ENCODE peak calls at places on chromosome X, in ten cellular contexts. F is A549, J is HFF-Myc, M is tibial artery, E is heart right ventricle, A is tibial nerve, O is esophagus squamous epithelium, S is fibroblast of lung, X is fibroblast of pulmonary artery, H is AG09309. Z is an unnamed sample.

GRCh38 chrX:128619490-128619889 is 567.3 kb upstream of the ACTRT1 start:
- DNase-seq in F (no peak), J (no peak), M (no peak), E (no peak), A (no peak), O (no peak), S (no peak), X (no peak), H (no peak), Z (no peak)

GRCh38 chrX:71618303-71618721 is at the start of gene CXCR3:
- DNase-seq in F (no peak), J (no peak), M (no peak), E (peak), A (no peak), O (no peak), S (peak), X (peak), H (no peak), Z (no peak)

GRCh38 chrX:115067812-115068211 is 50.4 kb upstream of the IL13RA2 start:
- DNase-seq in F (no peak), J (no peak), M (no peak), E (no peak), A (no peak), O (no peak), S (no peak), X (peak), H (no peak), Z (no peak)

GRCh38 chrX:41313419-41313818 is 20.5 kb upstream of the DDX3X start:
- DNase-seq in F (no peak), J (no peak), M (no peak), E (no peak), A (no peak), O (no peak), S (peak), X (peak), H (peak), Z (no peak)

GRCh38 chrX:72268601-72269365 is 8.3 kb downstream of the RPS4X start:
- DNase-seq in F (no peak), J (no peak), M (no peak), E (no peak), A (no peak), O (no peak), S (peak), X (peak), H (peak), Z (no peak)

GRCh38 chrX:48598645-48599044 is 1.4 kb downstream of the WDR13 start:
- DNase-seq in F (no peak), J (no peak), M (no peak), E (no peak), A (no peak), O (no peak), S (no peak), X (no peak), H (no peak), Z (no peak)

GRCh38 chrX:153766098-153766817 is 2.2 kb downstream of the PLXNB3 start:
- DNase-seq in F (no peak), J (peak), M (no peak), E (peak), A (no peak), O (no peak), S (peak), X (peak), H (no peak), Z (peak)

GRCh38 chrX:9878141-9878875 is 88.8 kb upstream of the CLDN34 start:
- DNase-seq in F (no peak), J (no peak), M (no peak), E (no peak), A (no peak), O (no peak), S (no peak), X (no peak), H (no peak), Z (peak)

GRCh38 chrX:20225488-20225833 is 41.2 kb downstream of the RPS6KA3 start:
- DNase-seq in F (no peak), J (no peak), M (no peak), E (no peak), A (no peak), O (no peak), S (no peak), X (no peak), H (no peak), Z (no peak)

GRCh38 chrX:148942754-148943153 is 442.3 kb downstream of the AFF2 start:
- DNase-seq in F (no peak), J (no peak), M (no peak), E (no peak), A (no peak), O (no peak), S (no peak), X (no peak), H (no peak), Z (no peak)

DNA sequence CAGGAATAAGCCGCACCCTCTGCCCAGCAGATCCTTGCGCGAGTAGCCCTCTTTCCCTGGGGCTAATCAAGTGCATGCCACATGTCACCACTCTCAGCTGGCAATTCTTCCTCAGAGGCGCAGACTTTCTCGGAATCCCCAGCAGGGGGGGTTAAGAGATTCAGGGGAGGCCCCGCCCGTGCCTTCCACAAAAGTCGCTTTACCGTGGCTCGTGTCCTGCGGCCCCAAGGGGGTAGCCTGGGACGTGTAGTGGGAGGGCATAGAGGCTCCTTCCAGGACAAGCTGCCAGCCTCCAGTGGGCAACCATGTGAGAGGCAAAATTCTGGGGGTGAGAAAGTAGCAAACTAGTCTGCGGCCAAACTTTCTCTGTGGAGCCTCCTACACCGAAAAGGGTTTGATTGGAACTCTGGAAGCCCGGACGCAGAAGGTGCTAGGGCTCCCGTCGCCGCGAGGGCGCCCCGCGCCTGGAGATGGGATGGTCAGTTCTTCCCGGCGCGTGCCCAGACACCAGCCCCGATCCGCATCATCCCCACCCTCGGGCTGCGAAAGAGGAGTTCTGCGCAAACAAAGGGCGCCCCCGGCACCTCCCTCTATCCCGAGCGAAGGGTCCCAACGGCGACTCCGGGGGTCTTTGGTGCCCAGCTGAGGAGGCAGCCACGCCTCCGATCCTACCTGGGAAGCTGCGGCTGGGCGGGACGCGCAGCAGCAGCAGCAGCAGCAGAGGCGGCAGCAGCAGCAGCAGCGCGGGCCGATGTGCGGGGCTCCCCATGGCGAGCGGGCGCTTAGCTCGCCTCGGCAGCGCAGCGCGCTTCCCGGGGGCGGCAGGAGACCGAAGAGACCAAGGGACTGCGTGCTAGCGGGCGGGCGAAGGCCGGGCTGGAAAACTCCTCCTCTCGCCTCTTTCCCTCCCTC is at the start of gene SRPX:
- DNase-seq in F (peak), J (peak), M (peak), E (peak), A (peak), O (no peak), S (peak), X (peak), H (no peak), Z (peak)
- TF ChIP-seq CTCF in F (no peak), J (peak), M (peak), E (peak), A (peak), O (no peak), S (peak), X (peak), H (peak), Z (peak)

DNA sequence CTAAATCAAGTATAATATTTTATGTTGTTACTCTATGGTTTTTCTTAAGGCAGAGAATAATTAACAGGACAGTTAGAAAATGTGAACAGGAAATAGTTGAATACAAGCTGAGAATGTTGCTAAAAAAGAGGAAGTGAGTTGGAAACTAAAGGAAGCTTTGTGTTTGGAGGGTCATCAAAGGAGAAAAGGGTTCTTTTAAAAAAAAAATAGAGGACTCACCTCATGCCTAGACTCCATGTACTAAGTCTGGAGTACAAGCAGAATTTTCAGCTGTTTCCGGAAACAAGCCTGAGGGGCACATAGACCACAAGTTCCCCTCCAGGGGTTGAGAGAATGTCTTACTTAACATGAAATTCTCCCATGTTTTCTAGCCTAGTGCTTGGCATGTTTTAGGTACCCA is 20.1 kb upstream of the MAP7D3 start:
- DNase-seq in F (no peak), J (no peak), M (no peak), E (no peak), A (no peak), O (no peak), S (no peak), X (no peak), H (no peak), Z (no peak)
- H3K4me3 ChIP-seq in F (no peak), J (no peak), M (no peak), E (no peak), A (no peak), O (no peak), S (no peak), X (no peak), H (no peak), Z (no peak)

DNA sequence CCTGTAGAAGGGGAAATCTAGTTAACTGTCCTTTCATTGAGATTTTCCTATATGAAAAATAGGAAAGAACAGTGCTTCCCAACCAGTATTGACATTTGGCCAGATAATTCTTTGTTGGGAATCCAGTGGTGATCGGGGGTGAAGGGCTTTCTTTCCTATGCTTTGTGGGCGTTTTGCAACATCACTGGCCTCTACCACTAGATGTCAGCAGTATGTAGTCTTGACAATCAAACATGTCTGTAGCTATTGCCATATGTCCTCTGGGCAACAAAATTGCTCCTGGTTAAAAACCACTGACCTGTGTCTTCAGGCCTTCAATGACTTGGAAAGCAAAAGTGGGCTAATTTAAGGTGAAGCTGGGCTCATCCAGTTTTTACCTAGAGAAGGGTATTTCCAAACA is 658.5 kb downstream of the DACH2 start:
- DNase-seq in F (no peak), J (no peak), M (no peak), E (no peak), A (no peak), O (no peak), S (no peak), X (no peak), H (no peak), Z (peak)
- TF ChIP-seq CTCF in F (no peak), J (peak), M (no peak), E (no peak), A (no peak), O (no peak), S (peak), X (peak), H (peak), Z (peak)

GRCh38 chrX:56231706-56232105 is 450 bp upstream of the KLF8 start:
- DNase-seq in F (no peak), J (no peak), M (no peak), E (no peak), A (no peak), O (no peak), S (no peak), X (no peak), H (no peak), Z (no peak)
- H3K4me3 ChIP-seq in F (no peak), J (no peak), M (peak), E (peak), A (peak), O (peak), S (peak), X (no peak), H (no peak), Z (no peak)

GRCh38 chrX:103691059-103691458 is 4.6 kb upstream of the MORF4L2 start:
- DNase-seq in F (no peak), J (no peak), M (no peak), E (no peak), A (no peak), O (no peak), S (no peak), X (no peak), H (no peak), Z (no peak)

GRCh38 chrX:103686199-103687072 is at the start of gene MORF4L2:
- DNase-seq in F (peak), J (peak), M (peak), E (peak), A (peak), O (peak), S (peak), X (peak), H (peak), Z (peak)

GRCh38 chrX:103687073-103687695 is 685 bp upstream of the MORF4L2 start:
- DNase-seq in F (peak), J (no peak), M (peak), E (peak), A (peak), O (peak), S (peak), X (no peak), H (peak), Z (peak)

GRCh38 chrX:103687696-103688191 is 1.2 kb upstream of the MORF4L2 start:
- DNase-seq in F (peak), J (peak), M (peak), E (peak), A (peak), O (no peak), S (peak), X (peak), H (peak), Z (peak)

GRCh38 chrX:103688949-103689348 is 2.5 kb upstream of the MORF4L2 start:
- DNase-seq in F (peak), J (no peak), M (no peak), E (no peak), A (no peak), O (no peak), S (peak), X (peak), H (no peak), Z (no peak)
- TF ChIP-seq CTCF in F (peak), J (peak), M (peak), E (peak), A (peak), O (peak), S (peak), X (peak), H (peak), Z (peak)

DNA sequence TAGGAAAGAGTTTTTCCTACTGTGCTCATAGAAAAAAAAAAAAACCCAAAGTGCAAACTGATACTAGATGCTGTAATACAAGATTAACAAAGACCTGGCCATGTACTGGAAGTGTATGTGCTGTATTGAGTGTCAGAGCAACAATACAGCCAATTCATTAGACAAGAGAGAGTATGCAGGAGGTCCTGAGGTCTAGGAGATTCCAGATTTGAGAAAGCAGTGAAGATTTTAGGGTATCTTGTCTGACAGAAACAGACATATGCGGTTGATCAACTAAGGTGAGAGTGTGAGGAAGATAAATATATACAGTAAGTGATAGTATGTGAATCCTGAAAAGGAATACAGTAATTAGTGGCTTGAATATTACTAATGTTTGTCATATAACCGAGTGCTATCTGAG is 3.0 kb downstream of the GPR174 start:
- DNase-seq in F (no peak), J (no peak), M (no peak), E (no peak), A (no peak), O (no peak), S (no peak), X (no peak), H (no peak), Z (no peak)
- H3K4me3 ChIP-seq in F (no peak), J (no peak), M (no peak), E (no peak), A (no peak), O (no peak), S (no peak), X (no peak), H (no peak), Z (no peak)

DNA sequence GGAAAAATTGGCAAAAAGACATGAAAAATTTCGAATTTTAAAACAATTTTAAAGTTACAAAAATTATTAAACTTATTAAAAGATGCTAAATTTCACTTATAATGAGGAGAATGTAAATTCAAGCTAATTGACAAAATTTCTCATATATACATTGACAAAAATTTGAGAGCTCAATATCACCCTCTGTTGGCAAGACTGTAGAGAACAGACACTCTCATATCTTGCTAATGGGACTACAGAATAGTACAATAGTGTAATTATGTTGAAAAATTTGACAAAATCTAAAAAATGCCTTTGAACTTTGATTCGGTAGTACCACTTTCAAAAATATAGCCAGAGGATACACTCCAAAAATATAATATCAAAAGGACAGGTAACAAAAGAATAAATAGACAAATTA is 29.8 kb downstream of the DCAF8L2 start:
- DNase-seq in F (no peak), J (no peak), M (no peak), E (no peak), A (no peak), O (no peak), S (peak), X (peak), H (no peak), Z (no peak)
- TF ChIP-seq CTCF in F (peak), J (no peak), M (no peak), E (peak), A (no peak), O (no peak), S (peak), X (peak), H (no peak), Z (peak)